ENCODE peak calls at places on chromosome 17, in ten cellular contexts. One of them, this sample, is unnamed.
A peak's percentile ranks its signal among the peaks of the same experiment; 100 is the strongest.

GRCh38 chr17:70808596-70808995 is 639.3 kb downstream of the KCNJ2 start:
- DNase-seq in brain microvascular endothelial cell: no peak
- DNase-seq in left ventricle myocardium inferior: no peak
- DNase-seq in foreskin fibroblast: no peak
- DNase-seq in AG09309: no peak
- DNase-seq in left lung: no peak
- DNase-seq in fibroblast of mammary gland: no peak
- DNase-seq in progenitor cell of endocrine pancreas: no peak
- DNase-seq in lower leg skin: no peak
- DNase-seq in GM10248: no peak
- DNase-seq in this sample: no peak

GRCh38 chr17:70110443-70110880 is 35.4 kb downstream of the KCNJ16 start:
- DNase-seq in foreskin fibroblast: peak; percentile 55
- DNase-seq in brain microvascular endothelial cell: peak; percentile 53
- DNase-seq in left lung: no peak
- DNase-seq in GM10248: no peak
- DNase-seq in progenitor cell of endocrine pancreas: no peak
- DNase-seq in left ventricle myocardium inferior: no peak
- DNase-seq in fibroblast of mammary gland: peak; percentile 27
- DNase-seq in AG09309: no peak
- DNase-seq in lower leg skin: no peak
- DNase-seq in this sample: no peak

GRCh38 chr17:69358688-69359596 is 32.0 kb upstream of the ABCA5 start:
- DNase-seq in brain microvascular endothelial cell: no peak
- DNase-seq in AG09309: no peak
- DNase-seq in lower leg skin: no peak
- DNase-seq in foreskin fibroblast: no peak
- DNase-seq in left ventricle myocardium inferior: no peak
- DNase-seq in fibroblast of mammary gland: no peak
- DNase-seq in left lung: no peak
- DNase-seq in progenitor cell of endocrine pancreas: no peak
- DNase-seq in GM10248: no peak
- DNase-seq in this sample: no peak

GRCh38 chr17:44977065-44977464 is 9.0 kb upstream of the C1QL1 start:
- DNase-seq in fibroblast of mammary gland: no peak
- DNase-seq in brain microvascular endothelial cell: no peak
- DNase-seq in GM10248: no peak
- DNase-seq in lower leg skin: no peak
- DNase-seq in left lung: no peak
- DNase-seq in AG09309: no peak
- DNase-seq in foreskin fibroblast: no peak
- DNase-seq in left ventricle myocardium inferior: no peak
- DNase-seq in progenitor cell of endocrine pancreas: no peak
- DNase-seq in this sample: no peak

GRCh38 chr17:7173687-7174602 is 5.2 kb downstream of the ASGR1 start:
- DNase-seq in GM10248: peak; percentile 49
- DNase-seq in left ventricle myocardium inferior: peak; percentile 55
- DNase-seq in progenitor cell of endocrine pancreas: peak; percentile 41
- DNase-seq in foreskin fibroblast: no peak
- DNase-seq in brain microvascular endothelial cell: no peak
- DNase-seq in lower leg skin: peak; percentile 44
- DNase-seq in fibroblast of mammary gland: peak; percentile 38
- DNase-seq in left lung: peak; percentile 90
- DNase-seq in AG09309: no peak
- DNase-seq in this sample: no peak

GRCh38 chr17:67025216-67025792 is 19.1 kb upstream of the CACNG1 start:
- DNase-seq in left lung: no peak
- DNase-seq in AG09309: no peak
- DNase-seq in left ventricle myocardium inferior: no peak
- DNase-seq in brain microvascular endothelial cell: no peak
- DNase-seq in fibroblast of mammary gland: no peak
- DNase-seq in lower leg skin: no peak
- DNase-seq in progenitor cell of endocrine pancreas: no peak
- DNase-seq in GM10248: no peak
- DNase-seq in foreskin fibroblast: no peak
- DNase-seq in this sample: no peak

GRCh38 chr17:32253117-32253611 is 12.5 kb upstream of the RHBDL3 start:
- DNase-seq in foreskin fibroblast: peak; percentile 58
- DNase-seq in progenitor cell of endocrine pancreas: peak; percentile 60
- DNase-seq in brain microvascular endothelial cell: peak; percentile 76
- DNase-seq in lower leg skin: peak; percentile 72
- DNase-seq in GM10248: peak; percentile 81
- DNase-seq in left ventricle myocardium inferior: peak; percentile 76
- DNase-seq in AG09309: no peak
- DNase-seq in fibroblast of mammary gland: peak; percentile 72
- DNase-seq in left lung: peak; percentile 84
- DNase-seq in this sample: peak; percentile 70

GRCh38 chr17:74646231-74646630 is 22.7 kb upstream of the CD300E start:
- DNase-seq in GM10248: peak; percentile 66
- DNase-seq in AG09309: no peak
- DNase-seq in fibroblast of mammary gland: peak; percentile 24
- DNase-seq in progenitor cell of endocrine pancreas: no peak
- DNase-seq in left lung: no peak
- DNase-seq in brain microvascular endothelial cell: peak; percentile 2
- DNase-seq in left ventricle myocardium inferior: no peak
- DNase-seq in lower leg skin: no peak
- DNase-seq in foreskin fibroblast: no peak
- DNase-seq in this sample: no peak

DNA sequence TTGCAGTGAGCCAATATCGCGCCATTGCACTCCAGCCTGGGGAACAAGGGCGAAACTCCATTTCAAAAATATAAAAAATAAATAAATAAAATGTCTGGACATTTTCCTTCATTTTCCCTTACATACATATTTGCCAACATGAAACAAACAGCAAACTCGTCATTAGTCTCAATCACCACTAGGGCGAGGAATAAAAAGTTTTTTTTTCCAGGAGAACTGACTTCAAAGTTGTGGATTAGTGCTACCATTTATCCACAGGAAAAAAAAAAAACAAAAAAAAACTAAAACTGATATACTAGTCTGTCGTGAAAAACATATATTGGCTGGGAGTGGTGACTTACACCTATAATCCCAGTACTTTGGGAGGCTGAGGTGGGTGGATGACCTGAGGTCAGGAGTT is 77.0 kb upstream of the MTMR4 start:
- DNase-seq in progenitor cell of endocrine pancreas: no peak
- DNase-seq in AG09309: no peak
- DNase-seq in left lung: no peak
- DNase-seq in foreskin fibroblast: no peak
- DNase-seq in fibroblast of mammary gland: no peak
- DNase-seq in brain microvascular endothelial cell: no peak
- DNase-seq in lower leg skin: no peak
- DNase-seq in GM10248: no peak
- DNase-seq in left ventricle myocardium inferior: no peak
- DNase-seq in this sample: no peak
- TF ChIP-seq CTCF in progenitor cell of endocrine pancreas: peak; percentile 33
- TF ChIP-seq CTCF in AG09309: no peak
- TF ChIP-seq CTCF in left lung: no peak
- TF ChIP-seq CTCF in foreskin fibroblast: no peak
- TF ChIP-seq CTCF in fibroblast of mammary gland: peak; percentile 22
- TF ChIP-seq CTCF in brain microvascular endothelial cell: no peak
- TF ChIP-seq CTCF in lower leg skin: no peak
- TF ChIP-seq CTCF in GM10248: no peak
- TF ChIP-seq CTCF in left ventricle myocardium inferior: no peak
- TF ChIP-seq CTCF in this sample: peak; percentile 67

GRCh38 chr17:18971801-18972200 is 19.8 kb downstream of the SLC5A10 start:
- DNase-seq in brain microvascular endothelial cell: no peak
- DNase-seq in GM10248: no peak
- DNase-seq in progenitor cell of endocrine pancreas: no peak
- DNase-seq in AG09309: no peak
- DNase-seq in foreskin fibroblast: no peak
- DNase-seq in fibroblast of mammary gland: no peak
- DNase-seq in left lung: no peak
- DNase-seq in left ventricle myocardium inferior: no peak
- DNase-seq in lower leg skin: no peak
- DNase-seq in this sample: no peak

GRCh38 chr17:18974407-18975149 is 22.6 kb downstream of the SLC5A10 start:
- DNase-seq in left ventricle myocardium inferior: no peak
- DNase-seq in left lung: no peak
- DNase-seq in AG09309: no peak
- DNase-seq in GM10248: no peak
- DNase-seq in lower leg skin: no peak
- DNase-seq in brain microvascular endothelial cell: no peak
- DNase-seq in fibroblast of mammary gland: peak; percentile 37
- DNase-seq in foreskin fibroblast: no peak
- DNase-seq in progenitor cell of endocrine pancreas: no peak
- DNase-seq in this sample: peak; percentile 20

GRCh38 chr17:18968945-18969887 is 17.3 kb downstream of the SLC5A10 start:
- DNase-seq in AG09309: no peak
- DNase-seq in progenitor cell of endocrine pancreas: no peak
- DNase-seq in left ventricle myocardium inferior: no peak
- DNase-seq in left lung: peak; percentile 80
- DNase-seq in lower leg skin: peak; percentile 47
- DNase-seq in brain microvascular endothelial cell: no peak
- DNase-seq in GM10248: no peak
- DNase-seq in foreskin fibroblast: no peak
- DNase-seq in fibroblast of mammary gland: peak; percentile 34
- DNase-seq in this sample: no peak

GRCh38 chr17:18967806-18968744 is 16.1 kb downstream of the SLC5A10 start:
- DNase-seq in left lung: no peak
- DNase-seq in fibroblast of mammary gland: no peak
- DNase-seq in left ventricle myocardium inferior: no peak
- DNase-seq in brain microvascular endothelial cell: no peak
- DNase-seq in AG09309: no peak
- DNase-seq in lower leg skin: no peak
- DNase-seq in progenitor cell of endocrine pancreas: no peak
- DNase-seq in foreskin fibroblast: no peak
- DNase-seq in GM10248: no peak
- DNase-seq in this sample: no peak

GRCh38 chr17:18970582-18971480 is 18.9 kb downstream of the SLC5A10 start:
- DNase-seq in brain microvascular endothelial cell: no peak
- DNase-seq in progenitor cell of endocrine pancreas: no peak
- DNase-seq in GM10248: no peak
- DNase-seq in lower leg skin: no peak
- DNase-seq in left lung: no peak
- DNase-seq in left ventricle myocardium inferior: no peak
- DNase-seq in AG09309: no peak
- DNase-seq in foreskin fibroblast: no peak
- DNase-seq in fibroblast of mammary gland: no peak
- DNase-seq in this sample: no peak
- TF ChIP-seq CTCF in brain microvascular endothelial cell: peak; percentile 43
- TF ChIP-seq CTCF in progenitor cell of endocrine pancreas: no peak
- TF ChIP-seq CTCF in GM10248: no peak
- TF ChIP-seq CTCF in lower leg skin: no peak
- TF ChIP-seq CTCF in left lung: no peak
- TF ChIP-seq CTCF in left ventricle myocardium inferior: no peak
- TF ChIP-seq CTCF in AG09309: peak; percentile 15
- TF ChIP-seq CTCF in foreskin fibroblast: no peak
- TF ChIP-seq CTCF in fibroblast of mammary gland: peak; percentile 9
- TF ChIP-seq CTCF in this sample: peak; percentile 40

DNA sequence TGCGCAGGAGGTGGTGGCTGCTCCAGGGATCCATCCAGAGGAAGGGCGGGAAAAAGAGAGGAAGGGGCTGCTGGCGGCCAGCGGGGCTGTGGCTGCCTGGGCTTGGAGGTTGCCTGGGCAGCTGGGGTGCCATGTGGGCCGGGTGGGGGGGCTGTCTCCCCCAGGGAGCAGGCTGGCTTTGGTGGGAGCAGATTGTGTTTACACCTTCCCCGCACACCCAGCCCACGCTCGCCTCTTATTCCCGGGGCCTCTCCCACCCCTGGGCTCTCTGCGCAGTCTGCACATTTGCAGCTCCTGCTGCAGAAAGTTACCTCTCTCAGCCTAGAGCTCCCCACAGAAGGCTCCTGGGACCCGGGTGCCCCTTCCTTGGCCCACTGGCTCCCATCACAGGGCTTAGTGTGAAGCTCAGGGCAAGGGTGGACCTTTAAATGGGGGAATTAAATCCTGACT is 5.1 kb downstream of the PRCD start:
- DNase-seq in progenitor cell of endocrine pancreas: no peak
- DNase-seq in left lung: peak; percentile 72
- DNase-seq in GM10248: no peak
- DNase-seq in fibroblast of mammary gland: no peak
- DNase-seq in AG09309: no peak
- DNase-seq in brain microvascular endothelial cell: no peak
- DNase-seq in left ventricle myocardium inferior: no peak
- DNase-seq in lower leg skin: no peak
- DNase-seq in foreskin fibroblast: no peak
- DNase-seq in this sample: no peak
- TF ChIP-seq CTCF in progenitor cell of endocrine pancreas: no peak
- TF ChIP-seq CTCF in left lung: no peak
- TF ChIP-seq CTCF in GM10248: no peak
- TF ChIP-seq CTCF in fibroblast of mammary gland: no peak
- TF ChIP-seq CTCF in AG09309: no peak
- TF ChIP-seq CTCF in brain microvascular endothelial cell: no peak
- TF ChIP-seq CTCF in left ventricle myocardium inferior: no peak
- TF ChIP-seq CTCF in lower leg skin: no peak
- TF ChIP-seq CTCF in foreskin fibroblast: no peak
- TF ChIP-seq CTCF in this sample: no peak

GRCh38 chr17:1272701-1273100 is 2.5 kb downstream of the BHLHA9 start:
- DNase-seq in progenitor cell of endocrine pancreas: no peak
- DNase-seq in left ventricle myocardium inferior: no peak
- DNase-seq in GM10248: no peak
- DNase-seq in fibroblast of mammary gland: no peak
- DNase-seq in brain microvascular endothelial cell: no peak
- DNase-seq in AG09309: no peak
- DNase-seq in foreskin fibroblast: no peak
- DNase-seq in lower leg skin: no peak
- DNase-seq in left lung: no peak
- DNase-seq in this sample: no peak

GRCh38 chr17:1274243-1274608 is 4.0 kb downstream of the BHLHA9 start:
- DNase-seq in left lung: no peak
- DNase-seq in lower leg skin: no peak
- DNase-seq in AG09309: no peak
- DNase-seq in left ventricle myocardium inferior: no peak
- DNase-seq in progenitor cell of endocrine pancreas: no peak
- DNase-seq in brain microvascular endothelial cell: no peak
- DNase-seq in fibroblast of mammary gland: no peak
- DNase-seq in foreskin fibroblast: no peak
- DNase-seq in GM10248: no peak
- DNase-seq in this sample: no peak

GRCh38 chr17:1275205-1275961 is 4.1 kb upstream of the TRARG1 start:
- DNase-seq in left lung: no peak
- DNase-seq in foreskin fibroblast: no peak
- DNase-seq in progenitor cell of endocrine pancreas: no peak
- DNase-seq in brain microvascular endothelial cell: no peak
- DNase-seq in left ventricle myocardium inferior: no peak
- DNase-seq in fibroblast of mammary gland: no peak
- DNase-seq in lower leg skin: no peak
- DNase-seq in GM10248: no peak
- DNase-seq in AG09309: no peak
- DNase-seq in this sample: no peak

GRCh38 chr17:1273492-1274242 is 3.4 kb downstream of the BHLHA9 start:
- DNase-seq in left ventricle myocardium inferior: no peak
- DNase-seq in GM10248: no peak
- DNase-seq in lower leg skin: no peak
- DNase-seq in left lung: no peak
- DNase-seq in brain microvascular endothelial cell: no peak
- DNase-seq in foreskin fibroblast: no peak
- DNase-seq in AG09309: no peak
- DNase-seq in progenitor cell of endocrine pancreas: no peak
- DNase-seq in fibroblast of mammary gland: no peak
- DNase-seq in this sample: no peak

DNA sequence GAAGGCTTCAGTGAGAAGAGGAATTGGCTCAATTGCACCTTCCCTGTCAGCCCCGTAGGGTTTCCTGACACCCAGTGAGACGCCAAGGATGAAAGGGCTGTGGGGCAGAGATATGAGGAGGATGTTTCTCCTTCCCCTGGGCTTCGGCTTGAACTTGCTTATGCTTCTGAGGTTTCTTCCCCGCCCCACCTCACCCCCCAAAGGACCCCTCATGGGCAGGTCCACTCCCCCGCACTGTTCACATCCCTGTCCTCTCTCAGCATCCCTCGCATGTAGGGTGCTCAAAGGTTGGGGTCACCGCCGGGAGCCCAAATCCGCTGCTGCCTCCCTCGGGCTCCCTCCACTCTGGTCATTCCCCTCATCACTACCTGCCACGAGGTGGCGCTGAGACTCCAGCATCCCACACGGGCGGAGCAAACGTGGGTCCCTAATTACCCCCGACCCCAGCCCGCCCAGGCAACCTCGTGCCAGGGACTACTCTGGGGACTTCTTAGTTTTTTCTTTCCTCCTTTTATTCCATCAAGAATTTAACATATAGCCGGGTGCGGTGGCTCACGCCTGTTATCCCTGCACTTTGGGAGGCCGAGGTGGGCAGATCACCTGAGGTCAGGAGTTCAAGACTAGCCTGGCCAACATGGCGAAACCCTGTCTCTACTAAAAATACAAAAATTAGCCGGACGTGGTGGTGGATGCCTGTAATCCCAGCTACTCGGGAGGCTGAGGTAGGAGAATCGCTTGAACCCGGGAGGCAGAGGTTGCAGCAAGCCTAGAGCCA is 3.3 kb upstream of the TRARG1 start:
- DNase-seq in left ventricle myocardium inferior: peak; percentile 62
- DNase-seq in fibroblast of mammary gland: peak; percentile 30
- DNase-seq in progenitor cell of endocrine pancreas: peak; percentile 66
- DNase-seq in brain microvascular endothelial cell: peak; percentile 20
- DNase-seq in lower leg skin: peak; percentile 47
- DNase-seq in left lung: peak; percentile 86
- DNase-seq in GM10248: peak; percentile 83
- DNase-seq in AG09309: no peak
- DNase-seq in foreskin fibroblast: no peak
- DNase-seq in this sample: no peak
- TF ChIP-seq CTCF in left ventricle myocardium inferior: peak; percentile 86
- TF ChIP-seq CTCF in fibroblast of mammary gland: peak; percentile 80
- TF ChIP-seq CTCF in progenitor cell of endocrine pancreas: peak; percentile 84
- TF ChIP-seq CTCF in brain microvascular endothelial cell: peak; percentile 91
- TF ChIP-seq CTCF in lower leg skin: peak; percentile 62
- TF ChIP-seq CTCF in left lung: peak; percentile 77
- TF ChIP-seq CTCF in GM10248: peak; percentile 87
- TF ChIP-seq CTCF in AG09309: peak; percentile 87
- TF ChIP-seq CTCF in foreskin fibroblast: peak; percentile 77
- TF ChIP-seq CTCF in this sample: peak; percentile 91